ENCODE peak calls at places on chromosome 6, in four cellular contexts. F is AG10803, M is GM23338, H is HL-60. L is an unnamed sample.

GRCh38 chr6:13873288-13874190 is 51.2 kb upstream of the RNF182 start:
- DNase-seq in F (no peak), M (peak), H (peak), L (peak)

GRCh38 chr6:147578159-147578558 is 69.7 kb downstream of the SAMD5 start:
- DNase-seq in F (no peak), M (no peak), H (no peak), L (no peak)

GRCh38 chr6:104126621-104127020 is 733.1 kb downstream of the HACE1 start:
- DNase-seq in F (no peak), M (peak), H (no peak), L (no peak)

GRCh38 chr6:160950507-160950906 is 41.1 kb upstream of the MAP3K4 start:
- DNase-seq in F (peak), M (no peak), H (no peak), L (peak)

GRCh38 chr6:15555101-15556038 is 107.5 kb downstream of the DTNBP1 start:
- DNase-seq in F (no peak), M (peak), H (no peak), L (no peak)

GRCh38 chr6:133553652-133554051 is 312.5 kb downstream of the EYA4 start:
- DNase-seq in F (peak), M (peak), H (no peak), L (peak)

GRCh38 chr6:142624978-142625715 is 319.8 kb downstream of the HIVEP2 start:
- DNase-seq in F (no peak), M (no peak), H (no peak), L (no peak)

GRCh38 chr6:114272582-114272981 is 70.2 kb downstream of the HS3ST5 start:
- DNase-seq in F (no peak), M (no peak), H (no peak), L (no peak)

GRCh38 chr6:112145080-112145573 is 57.7 kb downstream of the FAM229B start:
- DNase-seq in F (no peak), M (peak), H (no peak), L (no peak)

GRCh38 chr6:129621252-129621651 is 88.7 kb downstream of the ARHGAP18 start:
- DNase-seq in F (no peak), M (no peak), H (no peak), L (no peak)

GRCh38 chr6:3455490-3456394 is 1.1 kb downstream of the SLC22A23 start:
- DNase-seq in F (no peak), M (peak), H (no peak), L (no peak)

GRCh38 chr6:170286246-170286933 is 4.5 kb downstream of the DLL1 start:
- DNase-seq in F (no peak), M (no peak), H (no peak), L (peak)

GRCh38 chr6:18379376-18380117 is 7.6 kb upstream of the RNF144B start:
- DNase-seq in F (no peak), M (no peak), H (no peak), L (no peak)

GRCh38 chr6:9875605-9876353 is 539.1 kb downstream of the TFAP2A start:
- DNase-seq in F (no peak), M (no peak), H (no peak), L (no peak)

GRCh38 chr6:18585032-18585573 is 198.0 kb downstream of the RNF144B start:
- DNase-seq in F (peak), M (no peak), H (peak), L (peak)

GRCh38 chr6:15267221-15267620 is 21.4 kb downstream of the JARID2 start:
- DNase-seq in F (no peak), M (no peak), H (no peak), L (no peak)

DNA sequence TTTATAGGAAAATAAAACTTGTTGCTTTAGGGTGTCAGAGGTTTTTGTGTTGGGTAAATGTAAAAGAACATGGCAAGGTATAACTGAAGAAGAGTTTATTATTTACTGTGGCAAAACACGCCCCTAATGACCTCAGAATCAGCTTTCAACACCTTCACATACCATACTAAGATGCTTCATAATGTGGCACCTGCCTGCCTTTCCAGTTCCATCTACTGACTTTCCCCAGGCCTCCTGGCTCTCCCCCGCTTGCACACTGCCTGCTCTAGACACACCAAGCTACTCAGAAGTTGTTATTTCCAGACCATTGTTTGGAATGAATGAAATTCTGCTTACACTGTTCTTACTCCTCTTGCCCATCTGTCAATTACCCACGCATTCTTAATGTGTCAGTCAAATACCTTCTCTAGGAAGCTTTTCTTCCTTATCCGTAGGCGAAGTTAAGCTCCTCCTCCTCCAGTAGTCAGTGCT is 1.8 kb downstream of the TIAM2 start:
- DNase-seq in F (no peak), M (peak), H (no peak), L (no peak)
- H3K4me3 ChIP-seq in F (peak), M (peak), H (no peak), L (no peak)

DNA sequence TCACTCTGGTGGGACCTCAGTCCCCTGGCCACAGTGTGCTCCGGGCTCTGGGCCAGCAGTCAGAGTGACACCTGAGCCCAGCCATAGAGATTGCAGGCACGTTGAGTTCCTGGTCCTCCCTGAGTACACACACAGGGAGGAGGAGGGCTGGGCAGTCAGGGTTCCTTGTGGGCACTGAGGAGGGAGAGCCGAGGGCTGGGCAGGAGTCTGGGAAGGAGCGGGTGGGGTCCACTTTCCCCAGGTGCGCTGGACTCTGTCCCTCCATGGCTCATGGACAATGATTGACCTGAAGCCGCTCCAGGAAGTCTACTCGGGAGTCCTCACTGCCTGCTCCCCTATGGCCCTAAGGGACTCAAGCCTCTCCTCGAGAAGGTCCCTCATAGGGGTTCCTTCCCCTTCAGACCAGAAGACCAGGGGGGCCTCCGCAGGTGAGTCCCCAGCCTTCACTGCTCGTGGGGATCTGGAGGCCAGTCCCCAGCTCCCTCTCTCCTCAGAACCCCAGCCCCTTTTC is 1.1 kb downstream of the SLC44A4 start:
- DNase-seq in F (no peak), M (no peak), H (no peak), L (no peak)
- H3K4me3 ChIP-seq in F (no peak), M (no peak), H (no peak), L (no peak)

DNA sequence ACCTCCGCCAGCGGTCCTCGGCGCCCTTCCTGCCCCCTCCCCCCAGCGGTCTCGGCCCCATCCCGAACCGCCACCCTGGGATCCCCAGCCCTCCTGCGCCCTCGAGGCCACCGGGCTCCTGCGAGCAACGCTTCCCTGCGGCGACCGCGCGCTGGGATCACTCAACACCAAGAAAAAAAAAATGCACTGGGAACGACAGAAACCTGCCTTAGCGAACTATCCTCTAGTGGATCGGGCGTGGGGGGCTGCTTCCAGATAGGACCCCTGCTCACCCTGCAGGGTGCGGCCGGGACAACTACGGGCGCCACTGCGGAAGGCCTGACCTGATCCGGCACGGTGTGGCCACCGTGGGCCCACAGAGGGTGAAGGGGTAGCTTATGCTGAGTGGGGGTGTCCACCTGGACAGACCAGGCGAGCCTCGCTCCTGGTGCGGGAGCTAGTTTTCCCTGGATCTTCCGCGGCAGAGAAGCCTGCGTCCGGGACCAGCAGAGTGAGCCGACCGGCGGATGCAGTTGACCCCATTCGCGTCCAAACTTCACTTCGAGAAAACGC is 38.0 kb downstream of the NCR2 start:
- DNase-seq in F (no peak), M (no peak), H (no peak), L (no peak)
- H3K4me3 ChIP-seq in F (no peak), M (peak), H (no peak), L (no peak)

GRCh38 chr6:26249959-26250805 is 114.8 kb upstream of the BTN3A2 start:
- DNase-seq in F (peak), M (peak), H (no peak), L (peak)

GRCh38 chr6:26249709-26249958 is 115.4 kb upstream of the BTN3A2 start:
- DNase-seq in F (no peak), M (no peak), H (no peak), L (no peak)

GRCh38 chr6:26254666-26255176 is 110.3 kb upstream of the BTN3A2 start:
- DNase-seq in F (no peak), M (no peak), H (no peak), L (peak)

GRCh38 chr6:26251354-26252081 is 113.5 kb upstream of the BTN3A2 start:
- DNase-seq in F (peak), M (peak), H (no peak), L (peak)

GRCh38 chr6:26250806-26251075 is 114.3 kb upstream of the BTN3A2 start:
- DNase-seq in F (no peak), M (no peak), H (no peak), L (no peak)
- H3K4me3 ChIP-seq in F (peak), M (peak), H (no peak), L (peak)

DNA sequence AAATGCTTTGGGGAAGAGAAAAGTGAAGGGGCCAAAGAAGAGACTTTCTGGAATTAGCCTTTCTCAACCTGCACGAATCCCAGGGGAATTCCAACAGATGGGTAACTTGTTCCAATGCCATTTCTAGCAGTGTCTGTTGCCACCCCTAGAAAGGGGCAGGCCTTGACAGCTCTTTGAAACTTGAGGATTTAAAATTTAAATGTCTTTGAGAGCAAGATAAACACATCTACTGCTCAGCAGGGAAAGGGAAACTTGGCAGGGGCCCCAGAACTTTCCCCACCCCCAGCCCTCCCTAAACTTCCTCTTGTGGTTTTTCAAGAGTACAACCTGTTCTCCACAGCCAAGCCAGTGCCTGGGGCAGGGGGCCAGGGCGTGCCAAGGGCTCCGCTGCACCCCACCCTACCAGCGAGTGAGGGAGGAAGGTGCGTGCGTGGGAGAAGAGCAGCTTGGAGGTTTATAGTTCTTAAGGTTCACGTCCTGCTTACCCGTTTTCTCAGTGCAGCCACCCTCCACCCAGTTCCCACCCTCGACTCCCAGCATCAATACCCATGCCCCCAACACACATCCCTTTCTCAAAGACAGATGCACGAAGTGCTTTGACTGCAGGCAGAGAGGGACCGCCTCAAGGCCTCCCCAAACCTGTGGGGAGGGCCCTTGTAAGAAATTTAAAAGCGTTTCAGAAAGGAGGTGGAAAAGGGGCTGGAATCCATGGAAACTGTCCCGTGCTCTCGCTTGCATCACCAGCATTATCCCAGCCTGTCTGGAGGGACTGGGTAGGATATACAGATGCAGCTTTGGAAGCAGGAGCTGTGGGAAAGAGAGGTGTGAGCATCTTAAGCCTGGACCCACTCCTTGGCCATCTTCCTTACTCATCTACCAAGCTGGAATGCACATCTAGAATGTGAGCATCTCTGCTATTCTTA is 4.5 kb upstream of the TAF8 start:
- DNase-seq in F (peak), M (peak), H (no peak), L (peak)
- H3K4me3 ChIP-seq in F (no peak), M (peak), H (no peak), L (peak)

DNA sequence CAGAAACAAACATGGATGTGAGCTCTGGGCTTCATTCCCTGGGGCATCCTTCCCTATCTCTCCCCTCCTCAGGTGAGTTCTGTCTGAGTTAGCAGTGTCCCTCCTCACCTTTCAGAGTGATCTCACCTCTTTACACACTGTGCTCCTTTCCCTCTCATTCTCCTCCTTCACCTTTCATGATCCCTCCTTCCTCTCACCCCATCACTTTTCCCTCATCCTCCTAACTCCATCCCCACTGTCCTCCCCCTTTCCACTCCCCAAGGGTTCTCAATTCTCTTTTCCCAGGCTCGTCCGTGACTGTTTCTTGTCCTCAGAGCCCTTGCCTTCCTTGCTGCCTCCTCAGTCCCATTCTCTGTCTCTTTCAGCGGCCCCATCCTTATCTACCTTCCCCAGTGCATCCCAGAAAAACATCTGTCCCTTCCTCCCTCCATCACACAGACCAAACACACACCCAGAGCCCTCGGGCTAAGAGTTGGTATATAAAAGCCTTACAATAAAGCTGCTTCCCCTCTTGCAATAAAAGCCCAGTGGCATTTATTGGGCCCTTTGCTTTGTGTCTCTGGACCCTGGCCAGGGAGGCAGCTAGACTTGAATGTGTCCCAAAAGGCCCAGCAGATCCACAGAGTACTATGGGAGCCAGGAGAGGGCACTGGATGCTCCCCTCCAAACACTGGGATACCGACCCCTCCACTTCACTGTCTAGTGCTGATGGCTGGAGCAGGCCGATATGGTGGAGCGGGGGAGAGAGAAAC is 1.9 kb downstream of the RNF39 start:
- DNase-seq in F (no peak), M (no peak), H (no peak), L (no peak)
- H3K4me3 ChIP-seq in F (no peak), M (peak), H (no peak), L (no peak)

GRCh38 chr6:84762941-84763396 is 1.4 kb downstream of the TBX18 start:
- DNase-seq in F (peak), M (peak), H (no peak), L (no peak)
- H3K4me3 ChIP-seq in F (peak), M (peak), H (no peak), L (peak)

GRCh38 chr6:12069891-12070529 is 57.9 kb downstream of the HIVEP1 start:
- DNase-seq in F (no peak), M (no peak), H (no peak), L (no peak)

GRCh38 chr6:12078014-12078413 is 65.9 kb downstream of the HIVEP1 start:
- DNase-seq in F (no peak), M (no peak), H (no peak), L (no peak)

GRCh38 chr6:12071064-12071615 is 59.0 kb downstream of the HIVEP1 start:
- DNase-seq in F (no peak), M (no peak), H (no peak), L (no peak)

GRCh38 chr6:12077021-12077420 is 64.9 kb downstream of the HIVEP1 start:
- DNase-seq in F (no peak), M (no peak), H (no peak), L (no peak)

GRCh38 chr6:12075067-12075563 is 63.0 kb downstream of the HIVEP1 start:
- DNase-seq in F (no peak), M (peak), H (no peak), L (peak)
- H3K4me3 ChIP-seq in F (no peak), M (no peak), H (no peak), L (no peak)

GRCh38 chr6:106486236-106486635 is 125.7 kb downstream of the CRYBG1 start:
- DNase-seq in F (peak), M (no peak), H (no peak), L (no peak)
- H3K4me3 ChIP-seq in F (no peak), M (no peak), H (no peak), L (no peak)

DNA sequence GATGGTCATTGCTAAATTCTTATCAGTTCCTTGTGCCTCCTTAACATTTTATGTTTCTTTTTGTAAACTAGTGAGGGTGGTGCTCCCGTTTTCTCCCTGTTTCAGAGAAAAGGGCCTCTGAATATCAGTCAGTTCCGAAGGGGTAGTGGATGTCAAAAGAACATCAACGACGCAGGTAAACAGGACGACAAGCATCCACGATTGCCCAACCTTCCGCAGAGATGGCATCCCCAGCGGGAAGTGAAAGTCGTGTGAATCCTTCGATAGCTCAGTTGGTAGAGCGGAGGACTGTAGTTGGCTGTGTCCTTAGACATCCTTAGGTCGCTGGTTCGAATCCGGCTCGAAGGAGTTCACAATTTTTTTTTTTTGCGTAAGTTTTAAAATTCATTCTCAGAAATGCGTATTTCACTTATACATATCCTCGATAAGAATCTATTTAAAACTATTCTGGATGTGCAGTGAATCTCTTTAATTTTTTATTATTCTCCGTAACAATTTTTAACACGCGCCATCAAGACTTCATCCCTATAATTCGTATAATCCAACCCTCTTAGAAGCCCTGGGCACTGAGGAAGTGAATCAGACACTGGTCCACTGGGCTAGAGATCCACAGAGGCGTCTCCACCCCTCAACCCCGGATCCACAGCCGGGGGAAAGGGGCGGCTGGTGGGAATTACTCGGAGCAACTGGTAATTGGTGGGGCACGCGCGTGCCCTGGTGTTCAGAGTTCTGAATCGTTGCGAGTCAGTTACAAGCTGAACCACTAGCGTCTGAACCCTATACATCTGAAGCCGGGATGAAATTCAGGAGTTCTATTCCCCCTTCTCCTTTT is 27.9 kb upstream of the ABT1 start:
- DNase-seq in F (peak), M (peak), H (peak), L (peak)
- H3K4me3 ChIP-seq in F (peak), M (peak), H (peak), L (peak)